ENCODE peak calls at places on chromosome 9, in five cellular contexts. One of them, this sample, is unnamed.

GRCh38 chr9:121344062-121344696 is 25.9 kb downstream of the STOM start:
- DNase-seq in uterus: no peak
- DNase-seq in MCF 10A: no peak
- DNase-seq in left cardiac atrium: no peak
- DNase-seq in NCI-H1092: peak; percentile 87
- DNase-seq in this sample: no peak

GRCh38 chr9:132983814-132984201 is 5.3 kb downstream of the GFI1B start:
- DNase-seq in uterus: no peak
- DNase-seq in MCF 10A: no peak
- DNase-seq in left cardiac atrium: no peak
- DNase-seq in NCI-H1092: no peak
- DNase-seq in this sample: no peak

GRCh38 chr9:95249986-95250385 is 67.5 kb downstream of the FANCC start:
- DNase-seq in uterus: no peak
- DNase-seq in MCF 10A: no peak
- DNase-seq in left cardiac atrium: no peak
- DNase-seq in NCI-H1092: no peak
- DNase-seq in this sample: no peak

GRCh38 chr9:30519756-30520155 is 1864.7 kb upstream of the ACO1 start:
- DNase-seq in uterus: no peak
- DNase-seq in MCF 10A: peak; percentile 4
- DNase-seq in left cardiac atrium: no peak
- DNase-seq in NCI-H1092: no peak
- DNase-seq in this sample: no peak

GRCh38 chr9:110123364-110124095 is 84.4 kb downstream of the C9orf152 start:
- DNase-seq in uterus: no peak
- DNase-seq in MCF 10A: no peak
- DNase-seq in left cardiac atrium: no peak
- DNase-seq in NCI-H1092: no peak
- DNase-seq in this sample: peak; percentile 80

GRCh38 chr9:114053246-114054005 is 24.7 kb downstream of the AMBP start:
- DNase-seq in uterus: no peak
- DNase-seq in MCF 10A: no peak
- DNase-seq in left cardiac atrium: no peak
- DNase-seq in NCI-H1092: no peak
- DNase-seq in this sample: no peak

GRCh38 chr9:105864248-105864898 is 170.0 kb downstream of the TMEM38B start:
- DNase-seq in uterus: no peak
- DNase-seq in MCF 10A: peak; percentile 49
- DNase-seq in left cardiac atrium: no peak
- DNase-seq in NCI-H1092: no peak
- DNase-seq in this sample: no peak

GRCh38 chr9:82934949-82935348 is 128.0 kb downstream of the RASEF start:
- DNase-seq in uterus: no peak
- DNase-seq in MCF 10A: peak; percentile 53
- DNase-seq in left cardiac atrium: no peak
- DNase-seq in NCI-H1092: no peak
- DNase-seq in this sample: peak; percentile 98

GRCh38 chr9:136650648-136651047 is 12.1 kb upstream of the EGFL7 start:
- DNase-seq in uterus: no peak
- DNase-seq in MCF 10A: no peak
- DNase-seq in left cardiac atrium: no peak
- DNase-seq in NCI-H1092: no peak
- DNase-seq in this sample: no peak

GRCh38 chr9:4894076-4894475 is 91.0 kb upstream of the JAK2 start:
- DNase-seq in uterus: no peak
- DNase-seq in MCF 10A: peak; percentile 50
- DNase-seq in left cardiac atrium: no peak
- DNase-seq in NCI-H1092: no peak
- DNase-seq in this sample: peak; percentile 38

GRCh38 chr9:116541402-116541801 is 145.7 kb upstream of the TRIM32 start:
- DNase-seq in uterus: no peak
- DNase-seq in MCF 10A: no peak
- DNase-seq in left cardiac atrium: no peak
- DNase-seq in NCI-H1092: no peak
- DNase-seq in this sample: no peak

GRCh38 chr9:36966371-36967097 is 67.5 kb downstream of the PAX5 start:
- DNase-seq in uterus: no peak
- DNase-seq in MCF 10A: no peak
- DNase-seq in left cardiac atrium: no peak
- DNase-seq in NCI-H1092: no peak
- DNase-seq in this sample: no peak

GRCh38 chr9:105656131-105656921 is 5.9 kb upstream of the TAL2 start:
- DNase-seq in uterus: no peak
- DNase-seq in MCF 10A: peak; percentile 33
- DNase-seq in left cardiac atrium: peak; percentile 30
- DNase-seq in NCI-H1092: peak; percentile 18
- DNase-seq in this sample: no peak

GRCh38 chr9:13443380-13444271 is 164.1 kb upstream of the MPDZ start:
- DNase-seq in uterus: no peak
- DNase-seq in MCF 10A: no peak
- DNase-seq in left cardiac atrium: no peak
- DNase-seq in NCI-H1092: peak; percentile 66
- DNase-seq in this sample: no peak

GRCh38 chr9:85964526-85964925 is 23.6 kb downstream of the NAA35 start:
- DNase-seq in uterus: no peak
- DNase-seq in MCF 10A: no peak
- DNase-seq in left cardiac atrium: no peak
- DNase-seq in NCI-H1092: no peak
- DNase-seq in this sample: no peak

GRCh38 chr9:118522093-118523028 is 818.2 kb downstream of the TLR4 start:
- DNase-seq in uterus: no peak
- DNase-seq in MCF 10A: peak; percentile 73
- DNase-seq in left cardiac atrium: peak; percentile 46
- DNase-seq in NCI-H1092: peak; percentile 37
- DNase-seq in this sample: peak; percentile 67

GRCh38 chr9:121778252-121779225 is 127.1 kb downstream of the DAB2IP start:
- DNase-seq in uterus: no peak
- DNase-seq in MCF 10A: no peak
- DNase-seq in left cardiac atrium: peak; percentile 13
- DNase-seq in NCI-H1092: no peak
- DNase-seq in this sample: no peak

GRCh38 chr9:70408393-70409040 is 5.9 kb downstream of the KLF9 start:
- DNase-seq in uterus: no peak
- DNase-seq in MCF 10A: no peak
- DNase-seq in left cardiac atrium: no peak
- DNase-seq in NCI-H1092: no peak
- DNase-seq in this sample: peak; percentile 66

GRCh38 chr9:136943291-136944093 is 1.0 kb downstream of the FBXW5 start:
- DNase-seq in uterus: no peak
- DNase-seq in MCF 10A: peak; percentile 42
- DNase-seq in left cardiac atrium: no peak
- DNase-seq in NCI-H1092: no peak
- DNase-seq in this sample: no peak

GRCh38 chr9:133221177-133221809 is 12.2 kb upstream of the OBP2B start:
- DNase-seq in uterus: no peak
- DNase-seq in MCF 10A: no peak
- DNase-seq in left cardiac atrium: no peak
- DNase-seq in NCI-H1092: no peak
- DNase-seq in this sample: no peak

GRCh38 chr9:125990793-125991220 is 243.6 kb downstream of the PBX3 start:
- DNase-seq in uterus: no peak
- DNase-seq in MCF 10A: no peak
- DNase-seq in left cardiac atrium: no peak
- DNase-seq in NCI-H1092: no peak
- DNase-seq in this sample: no peak

GRCh38 chr9:109794361-109795012 is 14.5 kb downstream of the PALM2AKAP2 start:
- DNase-seq in uterus: no peak
- DNase-seq in MCF 10A: no peak
- DNase-seq in left cardiac atrium: no peak
- DNase-seq in NCI-H1092: no peak
- DNase-seq in this sample: peak; percentile 50

GRCh38 chr9:13088734-13089427 is 190.6 kb downstream of the MPDZ start:
- DNase-seq in uterus: no peak
- DNase-seq in MCF 10A: peak; percentile 68
- DNase-seq in left cardiac atrium: peak; percentile 20
- DNase-seq in NCI-H1092: peak; percentile 80
- DNase-seq in this sample: peak; percentile 61

GRCh38 chr9:120928720-120929389 is 2.3 kb upstream of the TRAF1 start:
- DNase-seq in uterus: peak; percentile 75
- DNase-seq in MCF 10A: peak; percentile 31
- DNase-seq in left cardiac atrium: peak; percentile 82
- DNase-seq in NCI-H1092: peak; percentile 26
- DNase-seq in this sample: no peak

GRCh38 chr9:5976668-5977397 is 38.6 kb downstream of the RANBP6 start:
- DNase-seq in uterus: no peak
- DNase-seq in MCF 10A: peak; percentile 20
- DNase-seq in left cardiac atrium: no peak
- DNase-seq in NCI-H1092: no peak
- DNase-seq in this sample: peak; percentile 38

GRCh38 chr9:121825481-121825830 is 174.0 kb downstream of the DAB2IP start:
- DNase-seq in uterus: no peak
- DNase-seq in MCF 10A: no peak
- DNase-seq in left cardiac atrium: no peak
- DNase-seq in NCI-H1092: no peak
- DNase-seq in this sample: no peak

GRCh38 chr9:129702563-129702962 is 37.1 kb downstream of the PRRX2 start:
- DNase-seq in uterus: no peak
- DNase-seq in MCF 10A: peak; percentile 63
- DNase-seq in left cardiac atrium: peak; percentile 50
- DNase-seq in NCI-H1092: no peak
- DNase-seq in this sample: peak; percentile 65

GRCh38 chr9:121771851-121772599 is 120.6 kb downstream of the DAB2IP start:
- DNase-seq in uterus: peak; percentile 70
- DNase-seq in MCF 10A: no peak
- DNase-seq in left cardiac atrium: peak; percentile 17
- DNase-seq in NCI-H1092: no peak
- DNase-seq in this sample: no peak

GRCh38 chr9:19200234-19200633 is 30.3 kb upstream of the DENND4C start:
- DNase-seq in uterus: peak; percentile 45
- DNase-seq in MCF 10A: no peak
- DNase-seq in left cardiac atrium: no peak
- DNase-seq in NCI-H1092: no peak
- DNase-seq in this sample: no peak

GRCh38 chr9:92671323-92671722 is 1.4 kb upstream of the IPPK start:
- DNase-seq in uterus: peak; percentile 51
- DNase-seq in MCF 10A: peak; percentile 90
- DNase-seq in left cardiac atrium: peak; percentile 66
- DNase-seq in NCI-H1092: no peak
- DNase-seq in this sample: peak; percentile 37

GRCh38 chr9:26746357-26747072 is 146.1 kb downstream of the CAAP1 start:
- DNase-seq in uterus: no peak
- DNase-seq in MCF 10A: peak; percentile 78
- DNase-seq in left cardiac atrium: no peak
- DNase-seq in NCI-H1092: no peak
- DNase-seq in this sample: peak; percentile 98

GRCh38 chr9:90018688-90019087 is 413.9 kb downstream of the GADD45G start:
- DNase-seq in uterus: no peak
- DNase-seq in MCF 10A: no peak
- DNase-seq in left cardiac atrium: no peak
- DNase-seq in NCI-H1092: peak; percentile 49
- DNase-seq in this sample: no peak